ENCODE peak calls at places on chromosomes 7 and 10, in six cellular contexts. One of them, this sample, is unnamed.

GRCh38 chr10:118333871-118334270 is 8.3 kb downstream of the FAM204A start:
- DNase-seq in GM10248: no peak
- DNase-seq in progenitor cell of endocrine pancreas: no peak
- DNase-seq in heart right ventricle: no peak
- DNase-seq in adrenal gland: no peak
- DNase-seq in mesothelial cell of epicardium: no peak
- DNase-seq in this sample: no peak

GRCh38 chr10:13536674-13537366 is 8.0 kb upstream of the BEND7 start:
- DNase-seq in GM10248: peak; percentile 62
- DNase-seq in progenitor cell of endocrine pancreas: peak; percentile 64
- DNase-seq in heart right ventricle: peak; percentile 43
- DNase-seq in adrenal gland: peak; percentile 78
- DNase-seq in mesothelial cell of epicardium: no peak
- DNase-seq in this sample: peak; percentile 61

GRCh38 chr10:79385392-79385795 is 38.1 kb downstream of the PPIF start:
- DNase-seq in GM10248: peak; percentile 15
- DNase-seq in progenitor cell of endocrine pancreas: peak; percentile 6
- DNase-seq in heart right ventricle: no peak
- DNase-seq in adrenal gland: peak; percentile 38
- DNase-seq in mesothelial cell of epicardium: no peak
- DNase-seq in this sample: no peak

GRCh38 chr10:102555781-102556328 is 52.1 kb downstream of the SUFU start:
- DNase-seq in GM10248: no peak
- DNase-seq in progenitor cell of endocrine pancreas: no peak
- DNase-seq in heart right ventricle: no peak
- DNase-seq in adrenal gland: peak; percentile 71
- DNase-seq in mesothelial cell of epicardium: no peak
- DNase-seq in this sample: no peak

GRCh38 chr10:10589540-10589939 is 428.1 kb upstream of the CELF2 start:
- DNase-seq in GM10248: peak; percentile 13
- DNase-seq in progenitor cell of endocrine pancreas: no peak
- DNase-seq in heart right ventricle: peak; percentile 54
- DNase-seq in adrenal gland: peak; percentile 76
- DNase-seq in mesothelial cell of epicardium: no peak
- DNase-seq in this sample: peak; percentile 39

GRCh38 chr10:114728325-114728724 is 70.2 kb upstream of the ABLIM1 start:
- DNase-seq in GM10248: no peak
- DNase-seq in progenitor cell of endocrine pancreas: no peak
- DNase-seq in heart right ventricle: no peak
- DNase-seq in adrenal gland: no peak
- DNase-seq in mesothelial cell of epicardium: no peak
- DNase-seq in this sample: no peak

GRCh38 chr7:80481196-80481884 is 30.5 kb downstream of the GNAT3 start:
- DNase-seq in GM10248: no peak
- DNase-seq in progenitor cell of endocrine pancreas: no peak
- DNase-seq in heart right ventricle: no peak
- DNase-seq in adrenal gland: no peak
- DNase-seq in mesothelial cell of epicardium: no peak
- DNase-seq in this sample: no peak

GRCh38 chr7:129768614-129769399 is 157.3 kb downstream of the NRF1 start:
- DNase-seq in GM10248: no peak
- DNase-seq in progenitor cell of endocrine pancreas: no peak
- DNase-seq in heart right ventricle: no peak
- DNase-seq in adrenal gland: no peak
- DNase-seq in mesothelial cell of epicardium: no peak
- DNase-seq in this sample: no peak

GRCh38 chr10:13062813-13063212 is 37.1 kb upstream of the OPTN start:
- DNase-seq in GM10248: no peak
- DNase-seq in progenitor cell of endocrine pancreas: no peak
- DNase-seq in heart right ventricle: no peak
- DNase-seq in adrenal gland: no peak
- DNase-seq in mesothelial cell of epicardium: no peak
- DNase-seq in this sample: no peak

GRCh38 chr10:121910673-121911420 is 17.0 kb downstream of the ATE1 start:
- DNase-seq in GM10248: peak; percentile 34
- DNase-seq in progenitor cell of endocrine pancreas: no peak
- DNase-seq in heart right ventricle: no peak
- DNase-seq in adrenal gland: peak; percentile 9
- DNase-seq in mesothelial cell of epicardium: no peak
- DNase-seq in this sample: no peak

GRCh38 chr10:94133239-94133638 is 139.5 kb downstream of the PLCE1 start:
- DNase-seq in GM10248: no peak
- DNase-seq in progenitor cell of endocrine pancreas: no peak
- DNase-seq in heart right ventricle: peak; percentile 80
- DNase-seq in adrenal gland: peak; percentile 88
- DNase-seq in mesothelial cell of epicardium: no peak
- DNase-seq in this sample: no peak

GRCh38 chr10:70296406-70296899 is 12.6 kb upstream of the NPFFR1 start:
- DNase-seq in GM10248: no peak
- DNase-seq in progenitor cell of endocrine pancreas: no peak
- DNase-seq in heart right ventricle: peak; percentile 91
- DNase-seq in adrenal gland: peak; percentile 95
- DNase-seq in mesothelial cell of epicardium: no peak
- DNase-seq in this sample: no peak

GRCh38 chr10:77622822-77623410 is 14.7 kb downstream of the KCNMA1 start:
- DNase-seq in GM10248: no peak
- DNase-seq in progenitor cell of endocrine pancreas: no peak
- DNase-seq in heart right ventricle: no peak
- DNase-seq in adrenal gland: no peak
- DNase-seq in mesothelial cell of epicardium: no peak
- DNase-seq in this sample: no peak

GRCh38 chr10:80996615-80997193 is 459.0 kb downstream of the SH2D4B start:
- DNase-seq in GM10248: no peak
- DNase-seq in progenitor cell of endocrine pancreas: no peak
- DNase-seq in heart right ventricle: no peak
- DNase-seq in adrenal gland: no peak
- DNase-seq in mesothelial cell of epicardium: no peak
- DNase-seq in this sample: no peak

GRCh38 chr10:124292911-124293640 is 125.6 kb downstream of the OAT start:
- DNase-seq in GM10248: no peak
- DNase-seq in progenitor cell of endocrine pancreas: no peak
- DNase-seq in heart right ventricle: no peak
- DNase-seq in adrenal gland: peak; percentile 24
- DNase-seq in mesothelial cell of epicardium: no peak
- DNase-seq in this sample: no peak

GRCh38 chr10:87945994-87946393 is 82.6 kb downstream of the PTEN start:
- DNase-seq in GM10248: no peak
- DNase-seq in progenitor cell of endocrine pancreas: no peak
- DNase-seq in heart right ventricle: no peak
- DNase-seq in adrenal gland: no peak
- DNase-seq in mesothelial cell of epicardium: no peak
- DNase-seq in this sample: no peak

GRCh38 chr10:69515699-69516547 is 57.3 kb downstream of the NEUROG3 start:
- DNase-seq in GM10248: peak; percentile 86
- DNase-seq in progenitor cell of endocrine pancreas: peak; percentile 68
- DNase-seq in heart right ventricle: peak; percentile 34
- DNase-seq in adrenal gland: peak; percentile 89
- DNase-seq in mesothelial cell of epicardium: no peak
- DNase-seq in this sample: peak; percentile 89

GRCh38 chr7:100545636-100546128 is 6.7 kb downstream of the AGFG2 start:
- DNase-seq in GM10248: peak; percentile 61
- DNase-seq in progenitor cell of endocrine pancreas: no peak
- DNase-seq in heart right ventricle: peak; percentile 40
- DNase-seq in adrenal gland: peak; percentile 94
- DNase-seq in mesothelial cell of epicardium: no peak
- DNase-seq in this sample: peak; percentile 87

GRCh38 chr10:100370561-100370975 is 23.5 kb downstream of the SCD start:
- DNase-seq in GM10248: no peak
- DNase-seq in progenitor cell of endocrine pancreas: no peak
- DNase-seq in heart right ventricle: no peak
- DNase-seq in adrenal gland: no peak
- DNase-seq in mesothelial cell of epicardium: no peak
- DNase-seq in this sample: peak; percentile 67

GRCh38 chr7:143882611-143883078 is 19.3 kb downstream of the TCAF1 start:
- DNase-seq in GM10248: peak; percentile 20
- DNase-seq in progenitor cell of endocrine pancreas: peak; percentile 69
- DNase-seq in heart right ventricle: peak; percentile 85
- DNase-seq in adrenal gland: peak; percentile 83
- DNase-seq in mesothelial cell of epicardium: peak; percentile 55
- DNase-seq in this sample: no peak

GRCh38 chr7:138907849-138908248 is 73.3 kb downstream of the KIAA1549 start:
- DNase-seq in GM10248: no peak
- DNase-seq in progenitor cell of endocrine pancreas: no peak
- DNase-seq in heart right ventricle: no peak
- DNase-seq in adrenal gland: no peak
- DNase-seq in mesothelial cell of epicardium: no peak
- DNase-seq in this sample: no peak

GRCh38 chr10:12420530-12421117 is 71.3 kb downstream of the CAMK1D start:
- DNase-seq in GM10248: no peak
- DNase-seq in progenitor cell of endocrine pancreas: no peak
- DNase-seq in heart right ventricle: no peak
- DNase-seq in adrenal gland: no peak
- DNase-seq in mesothelial cell of epicardium: no peak
- DNase-seq in this sample: no peak

GRCh38 chr7:151796091-151796870 is 80.6 kb downstream of the PRKAG2 start:
- DNase-seq in GM10248: no peak
- DNase-seq in progenitor cell of endocrine pancreas: no peak
- DNase-seq in heart right ventricle: no peak
- DNase-seq in adrenal gland: peak; percentile 66
- DNase-seq in mesothelial cell of epicardium: no peak
- DNase-seq in this sample: peak; percentile 32

GRCh38 chr10:103916901-103917300 is 1.1 kb downstream of the STN1 start:
- DNase-seq in GM10248: no peak
- DNase-seq in progenitor cell of endocrine pancreas: no peak
- DNase-seq in heart right ventricle: no peak
- DNase-seq in adrenal gland: no peak
- DNase-seq in mesothelial cell of epicardium: no peak
- DNase-seq in this sample: no peak

GRCh38 chr7:1176891-1177373 is 16.9 kb upstream of the ZFAND2A start:
- DNase-seq in GM10248: peak; percentile 79
- DNase-seq in progenitor cell of endocrine pancreas: peak; percentile 45
- DNase-seq in heart right ventricle: peak; percentile 32
- DNase-seq in adrenal gland: peak; percentile 89
- DNase-seq in mesothelial cell of epicardium: no peak
- DNase-seq in this sample: peak; percentile 95

GRCh38 chr10:127592586-127592985 is 43.5 kb downstream of the NPS start:
- DNase-seq in GM10248: no peak
- DNase-seq in progenitor cell of endocrine pancreas: no peak
- DNase-seq in heart right ventricle: no peak
- DNase-seq in adrenal gland: no peak
- DNase-seq in mesothelial cell of epicardium: no peak
- DNase-seq in this sample: no peak

GRCh38 chr7:39073432-39073831 is 95.7 kb downstream of the POU6F2 start:
- DNase-seq in GM10248: no peak
- DNase-seq in progenitor cell of endocrine pancreas: no peak
- DNase-seq in heart right ventricle: no peak
- DNase-seq in adrenal gland: no peak
- DNase-seq in mesothelial cell of epicardium: no peak
- DNase-seq in this sample: no peak

GRCh38 chr10:75111367-75111905 is at the start of gene SAMD8:
- DNase-seq in GM10248: peak; percentile 100
- DNase-seq in progenitor cell of endocrine pancreas: peak; percentile 94
- DNase-seq in heart right ventricle: peak; percentile 96
- DNase-seq in adrenal gland: peak; percentile 99
- DNase-seq in mesothelial cell of epicardium: peak; percentile 92
- DNase-seq in this sample: peak; percentile 99
- TF ChIP-seq CTCF in GM10248: peak; percentile 0
- TF ChIP-seq CTCF in progenitor cell of endocrine pancreas: peak; percentile 40
- TF ChIP-seq CTCF in heart right ventricle: peak; percentile 60
- TF ChIP-seq CTCF in adrenal gland: peak; percentile 48
- TF ChIP-seq CTCF in mesothelial cell of epicardium: peak; percentile 81
- TF ChIP-seq CTCF in this sample: no peak

GRCh38 chr7:117674617-117675016 is 194.8 kb downstream of the CFTR start:
- DNase-seq in GM10248: no peak
- DNase-seq in progenitor cell of endocrine pancreas: no peak
- DNase-seq in heart right ventricle: no peak
- DNase-seq in adrenal gland: no peak
- DNase-seq in mesothelial cell of epicardium: no peak
- DNase-seq in this sample: no peak

GRCh38 chr7:117675519-117676137 is 195.8 kb downstream of the CFTR start:
- DNase-seq in GM10248: no peak
- DNase-seq in progenitor cell of endocrine pancreas: no peak
- DNase-seq in heart right ventricle: no peak
- DNase-seq in adrenal gland: no peak
- DNase-seq in mesothelial cell of epicardium: no peak
- DNase-seq in this sample: no peak

GRCh38 chr7:117672433-117672832 is 192.6 kb downstream of the CFTR start:
- DNase-seq in GM10248: no peak
- DNase-seq in progenitor cell of endocrine pancreas: no peak
- DNase-seq in heart right ventricle: no peak
- DNase-seq in adrenal gland: no peak
- DNase-seq in mesothelial cell of epicardium: no peak
- DNase-seq in this sample: no peak

GRCh38 chr7:117673367-117673766 is 193.5 kb downstream of the CFTR start:
- DNase-seq in GM10248: no peak
- DNase-seq in progenitor cell of endocrine pancreas: peak; percentile 16
- DNase-seq in heart right ventricle: peak; percentile 9
- DNase-seq in adrenal gland: peak; percentile 52
- DNase-seq in mesothelial cell of epicardium: no peak
- DNase-seq in this sample: no peak

GRCh38 chr7:117673839-117674238 is 194.0 kb downstream of the CFTR start:
- DNase-seq in GM10248: peak; percentile 16
- DNase-seq in progenitor cell of endocrine pancreas: no peak
- DNase-seq in heart right ventricle: no peak
- DNase-seq in adrenal gland: no peak
- DNase-seq in mesothelial cell of epicardium: no peak
- DNase-seq in this sample: no peak
- TF ChIP-seq CTCF in GM10248: no peak
- TF ChIP-seq CTCF in progenitor cell of endocrine pancreas: peak; percentile 45
- TF ChIP-seq CTCF in heart right ventricle: peak; percentile 34
- TF ChIP-seq CTCF in adrenal gland: peak; percentile 21
- TF ChIP-seq CTCF in mesothelial cell of epicardium: no peak
- TF ChIP-seq CTCF in this sample: no peak

GRCh38 chr7:29342761-29343160 is 148.2 kb downstream of the CHN2 start:
- DNase-seq in GM10248: no peak
- DNase-seq in progenitor cell of endocrine pancreas: no peak
- DNase-seq in heart right ventricle: no peak
- DNase-seq in adrenal gland: no peak
- DNase-seq in mesothelial cell of epicardium: no peak
- DNase-seq in this sample: no peak

GRCh38 chr7:29343379-29343778 is 148.8 kb downstream of the CHN2 start:
- DNase-seq in GM10248: no peak
- DNase-seq in progenitor cell of endocrine pancreas: no peak
- DNase-seq in heart right ventricle: no peak
- DNase-seq in adrenal gland: no peak
- DNase-seq in mesothelial cell of epicardium: no peak
- DNase-seq in this sample: peak; percentile 18

GRCh38 chr7:29344334-29344978 is 149.9 kb downstream of the CHN2 start:
- DNase-seq in GM10248: no peak
- DNase-seq in progenitor cell of endocrine pancreas: no peak
- DNase-seq in heart right ventricle: no peak
- DNase-seq in adrenal gland: no peak
- DNase-seq in mesothelial cell of epicardium: no peak
- DNase-seq in this sample: no peak

GRCh38 chr7:29346574-29346973 is 152.0 kb downstream of the CHN2 start:
- DNase-seq in GM10248: no peak
- DNase-seq in progenitor cell of endocrine pancreas: no peak
- DNase-seq in heart right ventricle: no peak
- DNase-seq in adrenal gland: no peak
- DNase-seq in mesothelial cell of epicardium: no peak
- DNase-seq in this sample: no peak

GRCh38 chr7:29345590-29345989 is 151.0 kb downstream of the CHN2 start:
- DNase-seq in GM10248: no peak
- DNase-seq in progenitor cell of endocrine pancreas: no peak
- DNase-seq in heart right ventricle: peak; percentile 38
- DNase-seq in adrenal gland: peak; percentile 80
- DNase-seq in mesothelial cell of epicardium: no peak
- DNase-seq in this sample: peak; percentile 52
- TF ChIP-seq CTCF in GM10248: no peak
- TF ChIP-seq CTCF in progenitor cell of endocrine pancreas: peak; percentile 59
- TF ChIP-seq CTCF in heart right ventricle: peak; percentile 71
- TF ChIP-seq CTCF in adrenal gland: peak; percentile 40
- TF ChIP-seq CTCF in mesothelial cell of epicardium: no peak
- TF ChIP-seq CTCF in this sample: no peak

GRCh38 chr10:92419740-92420553 is 129.0 kb downstream of the MARCHF5 start:
- DNase-seq in GM10248: no peak
- DNase-seq in progenitor cell of endocrine pancreas: no peak
- DNase-seq in heart right ventricle: peak; percentile 24
- DNase-seq in adrenal gland: peak; percentile 59
- DNase-seq in mesothelial cell of epicardium: no peak
- DNase-seq in this sample: peak; percentile 5
- TF ChIP-seq CTCF in GM10248: no peak
- TF ChIP-seq CTCF in progenitor cell of endocrine pancreas: peak; percentile 43
- TF ChIP-seq CTCF in heart right ventricle: peak; percentile 56
- TF ChIP-seq CTCF in adrenal gland: peak; percentile 43
- TF ChIP-seq CTCF in mesothelial cell of epicardium: no peak
- TF ChIP-seq CTCF in this sample: no peak

This sample was measured in activated CD8-positive, alpha-beta T cell treated with anti-CD3 and anti-CD28 coated beads for 36 hours.